ENCODE peak calls at places on chromosomes 5 and 9, in nine cellular contexts. One of them, this sample, is unnamed.

GRCh38 chr5:962801-963200 is 45.8 kb upstream of the NKD2 start:
- DNase-seq in K562: no peak
- DNase-seq in dorsolateral prefrontal cortex: no peak
- DNase-seq in CD8-positive, alpha-beta T cell: no peak
- DNase-seq in OCI-LY7: no peak
- DNase-seq in fibroblast of the aortic adventitia: no peak
- DNase-seq in A549: no peak
- DNase-seq in uterus: no peak
- DNase-seq in lower lobe of right lung: no peak
- DNase-seq in this sample: no peak

GRCh38 chr5:107021575-107021974 is 649.2 kb downstream of the EFNA5 start:
- DNase-seq in K562: no peak
- DNase-seq in dorsolateral prefrontal cortex: no peak
- DNase-seq in CD8-positive, alpha-beta T cell: no peak
- DNase-seq in OCI-LY7: no peak
- DNase-seq in fibroblast of the aortic adventitia: no peak
- DNase-seq in A549: no peak
- DNase-seq in uterus: no peak
- DNase-seq in lower lobe of right lung: no peak
- DNase-seq in this sample: no peak

GRCh38 chr9:5843450-5844249 is 10.7 kb upstream of the ERMP1 start:
- DNase-seq in K562: peak; percentile 23
- DNase-seq in dorsolateral prefrontal cortex: no peak
- DNase-seq in CD8-positive, alpha-beta T cell: no peak
- DNase-seq in OCI-LY7: no peak
- DNase-seq in fibroblast of the aortic adventitia: peak; percentile 6
- DNase-seq in A549: peak; percentile 81
- DNase-seq in uterus: no peak
- DNase-seq in lower lobe of right lung: no peak
- DNase-seq in this sample: no peak

GRCh38 chr9:116100711-116101111 is 52.9 kb upstream of the PAPPA start:
- DNase-seq in K562: no peak
- DNase-seq in dorsolateral prefrontal cortex: no peak
- DNase-seq in CD8-positive, alpha-beta T cell: no peak
- DNase-seq in OCI-LY7: no peak
- DNase-seq in fibroblast of the aortic adventitia: peak; percentile 85
- DNase-seq in A549: no peak
- DNase-seq in uterus: no peak
- DNase-seq in lower lobe of right lung: no peak
- DNase-seq in this sample: no peak

GRCh38 chr9:89837152-89837551 is 232.3 kb downstream of the GADD45G start:
- DNase-seq in K562: no peak
- DNase-seq in dorsolateral prefrontal cortex: no peak
- DNase-seq in CD8-positive, alpha-beta T cell: no peak
- DNase-seq in OCI-LY7: no peak
- DNase-seq in fibroblast of the aortic adventitia: no peak
- DNase-seq in A549: no peak
- DNase-seq in uterus: no peak
- DNase-seq in lower lobe of right lung: no peak
- DNase-seq in this sample: no peak

GRCh38 chr9:110257097-110257955 is 1.0 kb upstream of the TXN start:
- DNase-seq in K562: no peak
- DNase-seq in dorsolateral prefrontal cortex: peak; percentile 44
- DNase-seq in CD8-positive, alpha-beta T cell: no peak
- DNase-seq in OCI-LY7: no peak
- DNase-seq in fibroblast of the aortic adventitia: no peak
- DNase-seq in A549: no peak
- DNase-seq in uterus: peak; percentile 20
- DNase-seq in lower lobe of right lung: no peak
- DNase-seq in this sample: no peak

GRCh38 chr9:134158753-134159392 is 5.5 kb downstream of the RNU6ATAC start:
- DNase-seq in K562: no peak
- DNase-seq in dorsolateral prefrontal cortex: no peak
- DNase-seq in CD8-positive, alpha-beta T cell: no peak
- DNase-seq in OCI-LY7: no peak
- DNase-seq in fibroblast of the aortic adventitia: no peak
- DNase-seq in A549: no peak
- DNase-seq in uterus: no peak
- DNase-seq in lower lobe of right lung: no peak
- DNase-seq in this sample: no peak

GRCh38 chr5:168658394-168658793 is 79.2 kb upstream of the PANK3 start:
- DNase-seq in K562: no peak
- DNase-seq in dorsolateral prefrontal cortex: no peak
- DNase-seq in CD8-positive, alpha-beta T cell: no peak
- DNase-seq in OCI-LY7: no peak
- DNase-seq in fibroblast of the aortic adventitia: peak; percentile 80
- DNase-seq in A549: no peak
- DNase-seq in uterus: no peak
- DNase-seq in lower lobe of right lung: no peak
- DNase-seq in this sample: no peak

GRCh38 chr9:15231788-15232635 is 75.0 kb downstream of the TTC39B start:
- DNase-seq in K562: peak; percentile 19
- DNase-seq in dorsolateral prefrontal cortex: no peak
- DNase-seq in CD8-positive, alpha-beta T cell: no peak
- DNase-seq in OCI-LY7: peak; percentile 43
- DNase-seq in fibroblast of the aortic adventitia: no peak
- DNase-seq in A549: peak; percentile 67
- DNase-seq in uterus: no peak
- DNase-seq in lower lobe of right lung: no peak
- DNase-seq in this sample: no peak

GRCh38 chr9:86765040-86765343 is 182.3 kb downstream of the GAS1 start:
- DNase-seq in K562: no peak
- DNase-seq in dorsolateral prefrontal cortex: no peak
- DNase-seq in CD8-positive, alpha-beta T cell: no peak
- DNase-seq in OCI-LY7: no peak
- DNase-seq in fibroblast of the aortic adventitia: no peak
- DNase-seq in A549: no peak
- DNase-seq in uterus: no peak
- DNase-seq in lower lobe of right lung: no peak
- DNase-seq in this sample: no peak

GRCh38 chr5:98428806-98429205 is 344.7 kb upstream of the RGMB start:
- DNase-seq in K562: no peak
- DNase-seq in dorsolateral prefrontal cortex: no peak
- DNase-seq in CD8-positive, alpha-beta T cell: no peak
- DNase-seq in OCI-LY7: no peak
- DNase-seq in fibroblast of the aortic adventitia: peak; percentile 57
- DNase-seq in A549: no peak
- DNase-seq in uterus: peak; percentile 19
- DNase-seq in lower lobe of right lung: peak; percentile 47
- DNase-seq in this sample: no peak

GRCh38 chr5:132258102-132259060 is 885 bp downstream of the PDLIM4 start:
- DNase-seq in K562: no peak
- DNase-seq in dorsolateral prefrontal cortex: no peak
- DNase-seq in CD8-positive, alpha-beta T cell: no peak
- DNase-seq in OCI-LY7: no peak
- DNase-seq in fibroblast of the aortic adventitia: peak; percentile 46
- DNase-seq in A549: no peak
- DNase-seq in uterus: peak; percentile 53
- DNase-seq in lower lobe of right lung: no peak
- DNase-seq in this sample: peak; percentile 26

GRCh38 chr9:81132318-81132717 is 557.0 kb downstream of the TLE1 start:
- DNase-seq in K562: no peak
- DNase-seq in dorsolateral prefrontal cortex: no peak
- DNase-seq in CD8-positive, alpha-beta T cell: no peak
- DNase-seq in OCI-LY7: no peak
- DNase-seq in fibroblast of the aortic adventitia: peak; percentile 11
- DNase-seq in A549: no peak
- DNase-seq in uterus: no peak
- DNase-seq in lower lobe of right lung: no peak
- DNase-seq in this sample: no peak

DNA sequence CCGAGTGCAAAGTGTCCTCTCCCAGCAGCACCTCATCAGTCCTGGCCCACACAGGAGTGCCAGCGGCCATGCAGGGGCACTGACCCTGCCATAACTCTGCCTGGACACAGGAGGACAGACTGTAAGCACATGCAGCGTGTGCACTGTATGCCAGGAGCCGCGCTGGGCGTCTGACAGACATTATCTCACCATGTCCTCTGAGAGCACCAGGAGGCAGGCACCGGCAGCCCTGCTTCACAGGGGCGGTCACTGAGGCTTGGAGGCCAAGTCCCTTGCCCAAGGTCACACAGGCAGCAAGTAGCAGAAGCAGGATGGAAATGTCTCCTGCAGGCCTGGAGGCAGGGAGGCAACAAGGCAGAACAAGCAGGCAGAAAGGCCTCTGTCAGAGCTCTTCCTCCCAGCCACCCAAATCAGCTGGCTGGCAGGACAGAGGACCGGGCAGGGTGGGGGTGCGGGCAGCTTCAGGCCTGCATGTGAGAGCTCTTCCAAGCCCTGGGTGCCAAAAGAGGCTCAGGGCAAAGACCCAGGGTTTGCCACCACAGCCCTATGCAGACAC is 8.4 kb downstream of the EEIG1 start:
- DNase-seq in K562: no peak
- DNase-seq in dorsolateral prefrontal cortex: peak; percentile 77
- DNase-seq in CD8-positive, alpha-beta T cell: peak; percentile 21
- DNase-seq in OCI-LY7: no peak
- DNase-seq in fibroblast of the aortic adventitia: no peak
- DNase-seq in A549: no peak
- DNase-seq in uterus: no peak
- DNase-seq in lower lobe of right lung: no peak
- DNase-seq in this sample: no peak
- TF ChIP-seq CTCF in K562: no peak
- TF ChIP-seq CTCF in dorsolateral prefrontal cortex: no peak
- TF ChIP-seq CTCF in CD8-positive, alpha-beta T cell: no peak
- TF ChIP-seq CTCF in OCI-LY7: no peak
- TF ChIP-seq CTCF in fibroblast of the aortic adventitia: no peak
- TF ChIP-seq CTCF in A549: no peak
- TF ChIP-seq CTCF in uterus: no peak
- TF ChIP-seq CTCF in lower lobe of right lung: no peak
- TF ChIP-seq CTCF in this sample: no peak

GRCh38 chr5:39668980-39669379 is 244.2 kb upstream of the DAB2 start:
- DNase-seq in K562: no peak
- DNase-seq in dorsolateral prefrontal cortex: no peak
- DNase-seq in CD8-positive, alpha-beta T cell: no peak
- DNase-seq in OCI-LY7: no peak
- DNase-seq in fibroblast of the aortic adventitia: no peak
- DNase-seq in A549: peak; percentile 6
- DNase-seq in uterus: no peak
- DNase-seq in lower lobe of right lung: no peak
- DNase-seq in this sample: no peak

GRCh38 chr5:39661026-39661779 is 236.4 kb upstream of the DAB2 start:
- DNase-seq in K562: no peak
- DNase-seq in dorsolateral prefrontal cortex: no peak
- DNase-seq in CD8-positive, alpha-beta T cell: no peak
- DNase-seq in OCI-LY7: no peak
- DNase-seq in fibroblast of the aortic adventitia: peak; percentile 32
- DNase-seq in A549: no peak
- DNase-seq in uterus: no peak
- DNase-seq in lower lobe of right lung: no peak
- DNase-seq in this sample: no peak

GRCh38 chr5:39670391-39670790 is 245.6 kb upstream of the DAB2 start:
- DNase-seq in K562: no peak
- DNase-seq in dorsolateral prefrontal cortex: no peak
- DNase-seq in CD8-positive, alpha-beta T cell: no peak
- DNase-seq in OCI-LY7: no peak
- DNase-seq in fibroblast of the aortic adventitia: no peak
- DNase-seq in A549: no peak
- DNase-seq in uterus: no peak
- DNase-seq in lower lobe of right lung: no peak
- DNase-seq in this sample: no peak

GRCh38 chr5:39662945-39663344 is 238.2 kb upstream of the DAB2 start:
- DNase-seq in K562: no peak
- DNase-seq in dorsolateral prefrontal cortex: no peak
- DNase-seq in CD8-positive, alpha-beta T cell: no peak
- DNase-seq in OCI-LY7: no peak
- DNase-seq in fibroblast of the aortic adventitia: no peak
- DNase-seq in A549: no peak
- DNase-seq in uterus: no peak
- DNase-seq in lower lobe of right lung: no peak
- DNase-seq in this sample: no peak

DNA sequence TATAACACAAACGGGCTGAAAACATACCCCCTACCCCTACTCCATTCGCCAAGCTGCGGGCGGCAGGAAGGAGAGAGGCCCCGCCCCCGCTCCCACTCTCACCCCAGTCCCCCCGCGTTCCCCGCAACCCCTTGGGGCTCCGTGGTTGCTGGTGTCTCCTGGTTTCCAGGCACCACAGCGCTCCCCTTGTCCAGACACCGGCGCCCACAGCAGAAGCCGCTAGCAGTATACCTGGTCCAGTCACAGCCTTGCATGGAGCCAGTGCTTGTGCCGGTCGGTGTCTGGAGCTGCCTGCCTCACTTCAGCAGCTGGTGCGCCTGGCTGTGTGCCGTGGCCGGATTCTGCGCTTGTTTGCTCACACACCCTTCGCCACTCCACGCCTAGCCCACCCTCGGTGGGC is 240.5 kb upstream of the DAB2 start:
- DNase-seq in K562: no peak
- DNase-seq in dorsolateral prefrontal cortex: no peak
- DNase-seq in CD8-positive, alpha-beta T cell: no peak
- DNase-seq in OCI-LY7: no peak
- DNase-seq in fibroblast of the aortic adventitia: no peak
- DNase-seq in A549: no peak
- DNase-seq in uterus: no peak
- DNase-seq in lower lobe of right lung: no peak
- DNase-seq in this sample: no peak
- TF ChIP-seq CTCF in K562: no peak
- TF ChIP-seq CTCF in dorsolateral prefrontal cortex: no peak
- TF ChIP-seq CTCF in CD8-positive, alpha-beta T cell: no peak
- TF ChIP-seq CTCF in OCI-LY7: no peak
- TF ChIP-seq CTCF in fibroblast of the aortic adventitia: no peak
- TF ChIP-seq CTCF in A549: no peak
- TF ChIP-seq CTCF in uterus: no peak
- TF ChIP-seq CTCF in lower lobe of right lung: no peak
- TF ChIP-seq CTCF in this sample: no peak

DNA sequence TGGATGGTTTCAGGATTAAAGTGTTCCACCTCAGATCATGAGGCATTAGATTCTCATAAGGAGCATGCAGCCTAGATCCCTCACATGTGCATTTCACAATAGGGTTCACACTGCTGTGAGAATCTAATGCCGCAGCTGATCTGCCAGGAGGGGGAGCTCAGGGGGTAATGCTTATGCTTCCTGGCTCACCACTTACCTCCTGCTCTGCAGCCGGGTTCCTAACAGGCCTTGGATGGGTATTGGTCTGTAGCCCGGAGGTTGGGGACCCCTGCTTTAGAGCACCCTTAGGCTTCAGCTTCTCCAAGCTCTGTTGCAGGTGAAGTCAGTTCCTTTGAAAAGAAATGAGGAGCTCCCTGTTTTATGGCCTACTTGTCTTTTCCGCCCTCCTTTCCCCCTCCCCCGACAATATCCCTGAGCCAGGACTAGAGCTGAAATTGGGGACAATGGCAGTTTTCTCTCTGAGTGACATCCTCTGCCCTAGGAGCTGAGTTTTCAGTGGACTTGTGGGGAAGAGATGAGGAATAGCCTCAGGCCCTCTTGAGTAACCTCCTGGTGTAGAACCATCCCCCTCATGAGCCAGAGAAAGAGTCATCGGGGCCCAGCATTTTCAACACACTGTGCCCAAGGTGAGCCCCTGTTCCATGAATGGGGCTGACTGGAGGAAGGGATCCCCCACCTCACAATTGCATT is 16.2 kb upstream of the MAT2B start:
- DNase-seq in K562: no peak
- DNase-seq in dorsolateral prefrontal cortex: no peak
- DNase-seq in CD8-positive, alpha-beta T cell: no peak
- DNase-seq in OCI-LY7: no peak
- DNase-seq in fibroblast of the aortic adventitia: peak; percentile 16
- DNase-seq in A549: peak; percentile 48
- DNase-seq in uterus: no peak
- DNase-seq in lower lobe of right lung: no peak
- DNase-seq in this sample: no peak
- TF ChIP-seq CTCF in K562: peak; percentile 26
- TF ChIP-seq CTCF in dorsolateral prefrontal cortex: no peak
- TF ChIP-seq CTCF in CD8-positive, alpha-beta T cell: no peak
- TF ChIP-seq CTCF in OCI-LY7: peak; percentile 42
- TF ChIP-seq CTCF in fibroblast of the aortic adventitia: no peak
- TF ChIP-seq CTCF in A549: no peak
- TF ChIP-seq CTCF in uterus: no peak
- TF ChIP-seq CTCF in lower lobe of right lung: peak; percentile 12
- TF ChIP-seq CTCF in this sample: no peak

GRCh38 chr5:56725709-56726108 is 89.6 kb upstream of the MAP3K1 start:
- DNase-seq in K562: no peak
- DNase-seq in dorsolateral prefrontal cortex: no peak
- DNase-seq in CD8-positive, alpha-beta T cell: no peak
- DNase-seq in OCI-LY7: no peak
- DNase-seq in fibroblast of the aortic adventitia: no peak
- DNase-seq in A549: no peak
- DNase-seq in uterus: no peak
- DNase-seq in lower lobe of right lung: no peak
- DNase-seq in this sample: no peak
- TF ChIP-seq CTCF in K562: no peak
- TF ChIP-seq CTCF in dorsolateral prefrontal cortex: no peak
- TF ChIP-seq CTCF in CD8-positive, alpha-beta T cell: no peak
- TF ChIP-seq CTCF in OCI-LY7: no peak
- TF ChIP-seq CTCF in fibroblast of the aortic adventitia: no peak
- TF ChIP-seq CTCF in A549: no peak
- TF ChIP-seq CTCF in uterus: no peak
- TF ChIP-seq CTCF in lower lobe of right lung: no peak
- TF ChIP-seq CTCF in this sample: no peak